ENCODE peak calls at places on chromosomes 1 and 21, in nine cellular contexts. One of them, this sample, is unnamed.

GRCh38 chr1:206141996-206142395 is 24.8 kb upstream of the AVPR1B start:
- DNase-seq in T follicular helper cell: no peak
- DNase-seq in activated T-cell treated with anti-CD3 and anti-CD28 coated beads, Interleukin-2, amount 50 U/mL, for 72 hours: no peak
- DNase-seq in HS-5: no peak
- DNase-seq in tibial artery: no peak
- DNase-seq in psoas muscle: no peak
- DNase-seq in kidney epithelial cell: no peak
- DNase-seq in AG09309: no peak
- DNase-seq in stimulated activated CD4-positive, alpha-beta T cell treated with anti-CD3 and anti-CD28 coated beads, Interleukin-2, amount 100 ng/mL, for 24 hours: no peak
- DNase-seq in this sample: no peak

GRCh38 chr1:188170446-188170845 is 1341.7 kb downstream of the PLA2G4A start:
- DNase-seq in T follicular helper cell: no peak
- DNase-seq in activated T-cell treated with anti-CD3 and anti-CD28 coated beads, Interleukin-2, amount 50 U/mL, for 72 hours: no peak
- DNase-seq in HS-5: no peak
- DNase-seq in tibial artery: no peak
- DNase-seq in psoas muscle: no peak
- DNase-seq in kidney epithelial cell: no peak
- DNase-seq in AG09309: no peak
- DNase-seq in stimulated activated CD4-positive, alpha-beta T cell treated with anti-CD3 and anti-CD28 coated beads, Interleukin-2, amount 100 ng/mL, for 24 hours: no peak
- DNase-seq in this sample: no peak

GRCh38 chr1:232865118-232865931 is 60.1 kb downstream of the MAP10 start:
- DNase-seq in T follicular helper cell: no peak
- DNase-seq in activated T-cell treated with anti-CD3 and anti-CD28 coated beads, Interleukin-2, amount 50 U/mL, for 72 hours: no peak
- DNase-seq in HS-5: no peak
- DNase-seq in tibial artery: no peak
- DNase-seq in psoas muscle: no peak
- DNase-seq in kidney epithelial cell: no peak
- DNase-seq in AG09309: no peak
- DNase-seq in stimulated activated CD4-positive, alpha-beta T cell treated with anti-CD3 and anti-CD28 coated beads, Interleukin-2, amount 100 ng/mL, for 24 hours: no peak
- DNase-seq in this sample: no peak

GRCh38 chr1:219858980-219859379 is 69.4 kb downstream of the SLC30A10 start:
- DNase-seq in T follicular helper cell: no peak
- DNase-seq in activated T-cell treated with anti-CD3 and anti-CD28 coated beads, Interleukin-2, amount 50 U/mL, for 72 hours: no peak
- DNase-seq in HS-5: no peak
- DNase-seq in tibial artery: no peak
- DNase-seq in psoas muscle: no peak
- DNase-seq in kidney epithelial cell: no peak
- DNase-seq in AG09309: no peak
- DNase-seq in stimulated activated CD4-positive, alpha-beta T cell treated with anti-CD3 and anti-CD28 coated beads, Interleukin-2, amount 100 ng/mL, for 24 hours: no peak
- DNase-seq in this sample: no peak

GRCh38 chr1:195851016-195851591 is 757.1 kb downstream of the KCNT2 start:
- DNase-seq in T follicular helper cell: no peak
- DNase-seq in activated T-cell treated with anti-CD3 and anti-CD28 coated beads, Interleukin-2, amount 50 U/mL, for 72 hours: no peak
- DNase-seq in HS-5: no peak
- DNase-seq in tibial artery: no peak
- DNase-seq in psoas muscle: no peak
- DNase-seq in kidney epithelial cell: no peak
- DNase-seq in AG09309: no peak
- DNase-seq in stimulated activated CD4-positive, alpha-beta T cell treated with anti-CD3 and anti-CD28 coated beads, Interleukin-2, amount 100 ng/mL, for 24 hours: no peak
- DNase-seq in this sample: no peak

GRCh38 chr1:174262747-174263241 is 103.5 kb downstream of the RABGAP1L start:
- DNase-seq in T follicular helper cell: no peak
- DNase-seq in activated T-cell treated with anti-CD3 and anti-CD28 coated beads, Interleukin-2, amount 50 U/mL, for 72 hours: peak
- DNase-seq in HS-5: peak
- DNase-seq in tibial artery: no peak
- DNase-seq in psoas muscle: no peak
- DNase-seq in kidney epithelial cell: peak
- DNase-seq in AG09309: peak
- DNase-seq in stimulated activated CD4-positive, alpha-beta T cell treated with anti-CD3 and anti-CD28 coated beads, Interleukin-2, amount 100 ng/mL, for 24 hours: no peak
- DNase-seq in this sample: peak

GRCh38 chr21:46055863-46056281 is 42.0 kb upstream of the COL6A2 start:
- DNase-seq in T follicular helper cell: no peak
- DNase-seq in activated T-cell treated with anti-CD3 and anti-CD28 coated beads, Interleukin-2, amount 50 U/mL, for 72 hours: no peak
- DNase-seq in HS-5: no peak
- DNase-seq in tibial artery: peak
- DNase-seq in psoas muscle: peak
- DNase-seq in kidney epithelial cell: no peak
- DNase-seq in AG09309: no peak
- DNase-seq in stimulated activated CD4-positive, alpha-beta T cell treated with anti-CD3 and anti-CD28 coated beads, Interleukin-2, amount 100 ng/mL, for 24 hours: no peak
- DNase-seq in this sample: no peak

GRCh38 chr1:112359961-112360767 is 35.9 kb upstream of the CTTNBP2NL start:
- DNase-seq in T follicular helper cell: no peak
- DNase-seq in activated T-cell treated with anti-CD3 and anti-CD28 coated beads, Interleukin-2, amount 50 U/mL, for 72 hours: no peak
- DNase-seq in HS-5: no peak
- DNase-seq in tibial artery: peak
- DNase-seq in psoas muscle: peak
- DNase-seq in kidney epithelial cell: peak
- DNase-seq in AG09309: peak
- DNase-seq in stimulated activated CD4-positive, alpha-beta T cell treated with anti-CD3 and anti-CD28 coated beads, Interleukin-2, amount 100 ng/mL, for 24 hours: no peak
- DNase-seq in this sample: no peak

GRCh38 chr1:168629466-168629865 is 53.1 kb downstream of the XCL1 start:
- DNase-seq in T follicular helper cell: no peak
- DNase-seq in activated T-cell treated with anti-CD3 and anti-CD28 coated beads, Interleukin-2, amount 50 U/mL, for 72 hours: no peak
- DNase-seq in HS-5: no peak
- DNase-seq in tibial artery: no peak
- DNase-seq in psoas muscle: no peak
- DNase-seq in kidney epithelial cell: no peak
- DNase-seq in AG09309: no peak
- DNase-seq in stimulated activated CD4-positive, alpha-beta T cell treated with anti-CD3 and anti-CD28 coated beads, Interleukin-2, amount 100 ng/mL, for 24 hours: no peak
- DNase-seq in this sample: no peak

GRCh38 chr1:189693140-189693539 is 784.5 kb downstream of the BRINP3 start:
- DNase-seq in T follicular helper cell: no peak
- DNase-seq in activated T-cell treated with anti-CD3 and anti-CD28 coated beads, Interleukin-2, amount 50 U/mL, for 72 hours: no peak
- DNase-seq in HS-5: no peak
- DNase-seq in tibial artery: no peak
- DNase-seq in psoas muscle: no peak
- DNase-seq in kidney epithelial cell: no peak
- DNase-seq in AG09309: no peak
- DNase-seq in stimulated activated CD4-positive, alpha-beta T cell treated with anti-CD3 and anti-CD28 coated beads, Interleukin-2, amount 100 ng/mL, for 24 hours: no peak
- DNase-seq in this sample: no peak

GRCh38 chr1:77506771-77507170 is 175.7 kb downstream of the ZZZ3 start:
- DNase-seq in T follicular helper cell: no peak
- DNase-seq in activated T-cell treated with anti-CD3 and anti-CD28 coated beads, Interleukin-2, amount 50 U/mL, for 72 hours: no peak
- DNase-seq in HS-5: no peak
- DNase-seq in tibial artery: no peak
- DNase-seq in psoas muscle: no peak
- DNase-seq in kidney epithelial cell: no peak
- DNase-seq in AG09309: no peak
- DNase-seq in stimulated activated CD4-positive, alpha-beta T cell treated with anti-CD3 and anti-CD28 coated beads, Interleukin-2, amount 100 ng/mL, for 24 hours: no peak
- DNase-seq in this sample: no peak

GRCh38 chr1:10891081-10891480 is 94.6 kb upstream of the CASZ1 start:
- DNase-seq in T follicular helper cell: no peak
- DNase-seq in activated T-cell treated with anti-CD3 and anti-CD28 coated beads, Interleukin-2, amount 50 U/mL, for 72 hours: no peak
- DNase-seq in HS-5: no peak
- DNase-seq in tibial artery: no peak
- DNase-seq in psoas muscle: no peak
- DNase-seq in kidney epithelial cell: no peak
- DNase-seq in AG09309: no peak
- DNase-seq in stimulated activated CD4-positive, alpha-beta T cell treated with anti-CD3 and anti-CD28 coated beads, Interleukin-2, amount 100 ng/mL, for 24 hours: no peak
- DNase-seq in this sample: no peak

GRCh38 chr21:42655797-42656770 is 2.7 kb downstream of the PDE9A start:
- DNase-seq in T follicular helper cell: no peak
- DNase-seq in activated T-cell treated with anti-CD3 and anti-CD28 coated beads, Interleukin-2, amount 50 U/mL, for 72 hours: no peak
- DNase-seq in HS-5: no peak
- DNase-seq in tibial artery: no peak
- DNase-seq in psoas muscle: no peak
- DNase-seq in kidney epithelial cell: no peak
- DNase-seq in AG09309: no peak
- DNase-seq in stimulated activated CD4-positive, alpha-beta T cell treated with anti-CD3 and anti-CD28 coated beads, Interleukin-2, amount 100 ng/mL, for 24 hours: no peak
- DNase-seq in this sample: no peak

GRCh38 chr1:108077991-108078390 is 113.0 kb upstream of the VAV3 start:
- DNase-seq in T follicular helper cell: no peak
- DNase-seq in activated T-cell treated with anti-CD3 and anti-CD28 coated beads, Interleukin-2, amount 50 U/mL, for 72 hours: no peak
- DNase-seq in HS-5: no peak
- DNase-seq in tibial artery: no peak
- DNase-seq in psoas muscle: no peak
- DNase-seq in kidney epithelial cell: no peak
- DNase-seq in AG09309: no peak
- DNase-seq in stimulated activated CD4-positive, alpha-beta T cell treated with anti-CD3 and anti-CD28 coated beads, Interleukin-2, amount 100 ng/mL, for 24 hours: no peak
- DNase-seq in this sample: no peak